ENCODE peak calls at places on chromosomes 6 and 20, in nine cellular contexts. R is memory B cell, U is heart left ventricle, B is NCI-H2081, P is Caki2, V is pulmonary artery endothelial cell, J is HS-5, T is activated gamma-delta T cell treated with Interleukin-2 at 50 U/mL for 16 hours, K is sigmoid colon. E is an unnamed sample.

GRCh38 chr20:5989539-5989938 is 39.1 kb downstream of the MCM8 start:
- DNase-seq in R (no peak), U (no peak), B (no peak), P (no peak), V (no peak), J (no peak), T (no peak), K (no peak), E (no peak)

GRCh38 chr20:4681971-4682370 is 39.7 kb upstream of the PRND start:
- DNase-seq in R (no peak), U (no peak), B (no peak), P (no peak), V (no peak), J (peak; percentile 75), T (no peak), K (no peak), E (no peak)

GRCh38 chr20:48722737-48723191 is 105.0 kb downstream of the PREX1 start:
- DNase-seq in R (no peak), U (no peak), B (peak; percentile 50), P (peak; percentile 50), V (no peak), J (no peak), T (peak; percentile 37), K (peak; percentile 63), E (no peak)

GRCh38 chr6:82072113-82072512 is 175.4 kb downstream of the IBTK start:
- DNase-seq in R (no peak), U (no peak), B (peak; percentile 92), P (no peak), V (no peak), J (no peak), T (no peak), K (no peak), E (no peak)

GRCh38 chr6:13009465-13009864 is 292.9 kb downstream of the PHACTR1 start:
- DNase-seq in R (no peak), U (no peak), B (no peak), P (no peak), V (no peak), J (no peak), T (no peak), K (no peak), E (no peak)

GRCh38 chr6:108435391-108435790 is 125.3 kb upstream of the FOXO3 start:
- DNase-seq in R (no peak), U (no peak), B (no peak), P (no peak), V (no peak), J (no peak), T (no peak), K (no peak), E (no peak)

GRCh38 chr6:16239090-16239797 is 857 bp downstream of the GMPR start:
- DNase-seq in R (no peak), U (peak; percentile 88), B (peak; percentile 69), P (no peak), V (no peak), J (no peak), T (no peak), K (peak; percentile 88), E (peak; percentile 92)

GRCh38 chr6:37965964-37966676 is 146.6 kb downstream of the ZFAND3 start:
- DNase-seq in R (no peak), U (no peak), B (no peak), P (peak; percentile 35), V (no peak), J (peak; percentile 61), T (no peak), K (no peak), E (no peak)

GRCh38 chr6:6723792-6724318 is 135.3 kb downstream of the LY86 start:
- DNase-seq in R (no peak), U (no peak), B (no peak), P (no peak), V (no peak), J (no peak), T (no peak), K (no peak), E (no peak)

GRCh38 chr6:140355476-140355875 is 981.0 kb upstream of the CITED2 start:
- DNase-seq in R (no peak), U (no peak), B (no peak), P (no peak), V (no peak), J (no peak), T (no peak), K (no peak), E (no peak)

GRCh38 chr6:43375693-43376092 is 6.2 kb upstream of the ZNF318 start:
- DNase-seq in R (no peak), U (no peak), B (no peak), P (no peak), V (no peak), J (no peak), T (no peak), K (no peak), E (no peak)

GRCh38 chr20:3021777-3022176 is 21.6 kb upstream of the GNRH2 start:
- DNase-seq in R (no peak), U (no peak), B (no peak), P (no peak), V (no peak), J (no peak), T (no peak), K (no peak), E (no peak)

GRCh38 chr6:109048176-109048575 is 46.5 kb downstream of the SESN1 start:
- DNase-seq in R (no peak), U (no peak), B (no peak), P (no peak), V (no peak), J (no peak), T (no peak), K (no peak), E (no peak)

GRCh38 chr20:24118781-24119175 is 130.2 kb upstream of the GGTLC1 start:
- DNase-seq in R (no peak), U (no peak), B (no peak), P (no peak), V (peak; percentile 76), J (no peak), T (no peak), K (peak; percentile 66), E (no peak)

GRCh38 chr6:24963887-24964570 is 28.3 kb upstream of the RIPOR2 start:
- DNase-seq in R (no peak), U (no peak), B (peak; percentile 11), P (no peak), V (no peak), J (no peak), T (no peak), K (no peak), E (no peak)

GRCh38 chr6:162442675-162443074 is 284.9 kb downstream of the PRKN start:
- DNase-seq in R (no peak), U (no peak), B (peak; percentile 11), P (no peak), V (no peak), J (no peak), T (no peak), K (no peak), E (no peak)

GRCh38 chr6:106119526-106119925 is 33.4 kb downstream of the PRDM1 start:
- DNase-seq in R (no peak), U (no peak), B (no peak), P (peak; percentile 52), V (no peak), J (no peak), T (no peak), K (no peak), E (no peak)

GRCh38 chr6:150898390-150899170 is 33.1 kb downstream of the MTHFD1L start:
- DNase-seq in R (no peak), U (no peak), B (no peak), P (no peak), V (no peak), J (no peak), T (no peak), K (peak; percentile 47), E (peak; percentile 41)

GRCh38 chr6:148851683-148852556 is 105.1 kb downstream of the UST start:
- DNase-seq in R (no peak), U (no peak), B (peak; percentile 24), P (no peak), V (no peak), J (no peak), T (no peak), K (no peak), E (no peak)

GRCh38 chr20:25749667-25750066 is 53.0 kb upstream of the ZNF337 start:
- DNase-seq in R (no peak), U (no peak), B (no peak), P (no peak), V (no peak), J (no peak), T (no peak), K (no peak), E (no peak)

GRCh38 chr20:8581451-8582183 is 449.6 kb downstream of the PLCB1 start:
- DNase-seq in R (no peak), U (no peak), B (no peak), P (no peak), V (no peak), J (no peak), T (no peak), K (no peak), E (no peak)